ENCODE peak calls at places on chromosomes 12 and 14, in ten cellular contexts. D is IMR-90, W is esophagus squamous epithelium, H is A549, R is ovary, L is testis, B is adrenal gland, K is heart left ventricle, F is GM12892, N is transverse colon. X is an unnamed sample.
A peak's percentile ranks its signal among the peaks of the same experiment; 100 is the strongest.

GRCh38 chr14:24224618-24225071 is 7.5 kb downstream of the NEDD8 start:
- DNase-seq in D (peak; percentile 87), W (no peak), H (no peak), R (no peak), L (no peak), B (no peak), K (no peak), F (no peak), N (no peak), X (no peak)

GRCh38 chr12:54658306-54659264 is 10.4 kb upstream of the DCD start:
- DNase-seq in D (peak; percentile 6), W (no peak), H (peak; percentile 63), R (no peak), L (peak; percentile 82), B (no peak), K (no peak), F (peak; percentile 41), N (peak; percentile 15), X (peak; percentile 45)

GRCh38 chr12:104423809-104424208 is 32.9 kb upstream of the CHST11 start:
- DNase-seq in D (no peak), W (no peak), H (no peak), R (no peak), L (no peak), B (no peak), K (no peak), F (no peak), N (no peak), X (no peak)

GRCh38 chr12:31644536-31644935 is 15.0 kb upstream of the ETFBKMT start:
- DNase-seq in D (no peak), W (no peak), H (no peak), R (no peak), L (no peak), B (no peak), K (no peak), F (no peak), N (no peak), X (no peak)

GRCh38 chr12:120696599-120696998 is 9.7 kb downstream of the MLEC start:
- DNase-seq in D (no peak), W (no peak), H (no peak), R (no peak), L (no peak), B (no peak), K (no peak), F (no peak), N (no peak), X (no peak)

GRCh38 chr14:52877628-52878027 is 73.2 kb downstream of the FERMT2 start:
- DNase-seq in D (peak; percentile 72), W (no peak), H (no peak), R (no peak), L (no peak), B (no peak), K (no peak), F (no peak), N (no peak), X (no peak)

GRCh38 chr12:49422038-49422575 is 54.8 kb downstream of the SPATS2 start:
- DNase-seq in D (no peak), W (no peak), H (no peak), R (no peak), L (no peak), B (no peak), K (no peak), F (no peak), N (no peak), X (no peak)

GRCh38 chr14:67562025-67562775 is 29.1 kb downstream of the PLEKHH1 start:
- DNase-seq in D (no peak), W (no peak), H (no peak), R (no peak), L (no peak), B (no peak), K (no peak), F (no peak), N (no peak), X (no peak)

GRCh38 chr14:36442824-36443241 is 77.2 kb downstream of the NKX2-1 start:
- DNase-seq in D (no peak), W (no peak), H (no peak), R (no peak), L (no peak), B (no peak), K (no peak), F (no peak), N (no peak), X (no peak)

GRCh38 chr12:47969845-47970244 is 6.4 kb downstream of the TMEM106C start:
- DNase-seq in D (no peak), W (no peak), H (no peak), R (no peak), L (no peak), B (no peak), K (no peak), F (no peak), N (no peak), X (no peak)

GRCh38 chr12:68327896-68328295 is 4.3 kb downstream of the MDM1 start:
- DNase-seq in D (no peak), W (no peak), H (no peak), R (no peak), L (no peak), B (no peak), K (no peak), F (no peak), N (no peak), X (no peak)

GRCh38 chr12:12560587-12561304 is 1.9 kb downstream of the DUSP16 start:
- DNase-seq in D (peak; percentile 69), W (no peak), H (peak; percentile 71), R (peak; percentile 49), L (peak; percentile 58), B (peak; percentile 76), K (no peak), F (no peak), N (peak; percentile 68), X (peak; percentile 35)

GRCh38 chr14:76203086-76204001 is 51.6 kb downstream of the GPATCH2L start:
- DNase-seq in D (peak; percentile 100), W (no peak), H (peak; percentile 77), R (peak; percentile 48), L (no peak), B (peak; percentile 61), K (peak; percentile 25), F (no peak), N (no peak), X (peak; percentile 53)

GRCh38 chr12:109264095-109264942 is 44.8 kb downstream of the FOXN4 start:
- DNase-seq in D (peak; percentile 41), W (no peak), H (peak; percentile 86), R (peak; percentile 62), L (peak; percentile 74), B (peak; percentile 91), K (peak; percentile 77), F (peak; percentile 82), N (peak; percentile 82), X (peak; percentile 49)

GRCh38 chr12:5480218-5480952 is 48.5 kb downstream of the NTF3 start:
- DNase-seq in D (peak; percentile 59), W (no peak), H (no peak), R (no peak), L (no peak), B (no peak), K (no peak), F (no peak), N (no peak), X (no peak)
- TF ChIP-seq POLR2A in D (no peak), W (no peak), H (no peak), R (no peak), L (no peak), B (no peak), K (no peak), F (no peak), N (no peak), X (no peak)

DNA sequence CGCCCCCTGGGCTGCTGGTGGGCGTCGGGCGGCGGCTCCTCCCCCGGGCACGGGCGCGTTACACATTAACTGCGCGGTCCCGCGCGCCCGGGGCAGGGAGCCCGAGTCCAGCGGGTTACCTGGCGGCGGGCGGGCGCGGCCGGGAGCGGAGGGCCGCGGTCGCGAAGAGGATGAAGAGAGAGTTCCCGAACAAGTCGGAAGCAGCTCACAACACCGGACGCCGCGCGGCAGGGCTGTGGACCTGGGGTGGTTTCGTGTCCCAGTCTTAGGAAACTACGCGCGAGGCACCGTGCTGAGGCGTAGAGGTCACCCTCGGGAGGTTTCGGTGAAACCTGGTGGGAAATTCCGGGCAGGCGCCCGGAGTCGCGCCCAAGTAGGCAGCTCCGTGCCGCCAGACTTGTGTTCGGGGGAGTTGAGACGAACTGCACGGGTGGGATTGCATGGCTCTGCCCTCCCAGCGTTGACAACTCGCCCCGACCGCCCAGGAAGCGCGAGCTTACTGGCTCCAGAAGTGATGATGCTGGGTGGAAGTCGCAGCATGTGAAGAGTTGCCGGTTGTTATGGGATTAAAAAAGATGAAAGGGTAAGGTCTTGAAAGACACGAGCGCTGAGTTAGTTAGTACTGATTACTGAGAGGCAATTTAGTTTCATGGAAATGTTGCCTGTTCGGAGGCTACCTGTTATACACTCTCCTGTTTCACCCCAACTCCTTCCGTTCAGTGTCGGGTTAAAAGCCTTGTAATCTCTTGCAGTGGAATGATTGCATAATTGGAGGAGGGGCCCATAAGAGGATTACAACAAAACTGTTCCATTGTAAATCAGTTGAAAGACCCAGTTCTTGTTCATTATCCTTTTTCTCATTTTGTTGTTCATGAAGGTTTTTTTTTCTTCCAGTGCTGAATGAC is 879 bp downstream of the RAB3IP start:
- DNase-seq in D (peak; percentile 13), W (no peak), H (peak; percentile 28), R (peak; percentile 23), L (peak; percentile 61), B (peak; percentile 70), K (peak; percentile 54), F (peak; percentile 21), N (peak; percentile 72), X (peak; percentile 35)
- TF ChIP-seq POLR2A in D (no peak), W (no peak), H (no peak), R (no peak), L (no peak), B (no peak), K (no peak), F (no peak), N (peak; percentile 64), X (no peak)

DNA sequence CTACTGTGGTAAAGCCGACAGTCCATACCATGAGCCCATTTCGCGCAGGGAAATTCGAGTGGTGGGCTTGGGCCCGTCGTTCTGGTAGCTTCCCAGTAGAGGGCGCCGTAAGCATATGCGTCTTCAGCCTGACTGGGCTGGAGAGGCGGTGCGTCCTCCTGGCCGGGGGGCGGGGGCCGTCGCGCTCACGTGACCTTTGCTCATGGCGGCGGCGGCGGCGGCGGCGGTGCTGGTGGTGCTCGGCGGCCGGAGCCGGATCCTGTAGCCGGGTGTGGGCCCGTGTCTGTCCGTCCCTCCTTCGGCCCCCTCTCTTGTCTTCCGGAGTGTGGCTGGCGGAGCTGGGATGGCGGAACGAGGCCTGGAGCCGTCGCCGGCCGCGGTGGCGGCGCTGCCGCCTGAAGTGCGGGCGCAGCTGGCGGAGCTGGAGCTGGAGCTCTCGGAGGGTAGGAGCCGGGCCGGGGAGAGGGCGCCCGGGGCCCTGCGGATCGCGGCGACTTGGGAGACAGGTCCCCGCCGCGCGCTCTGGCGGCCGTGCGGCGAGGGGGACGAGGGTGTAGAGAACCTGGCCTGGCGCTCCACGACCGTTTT is at the start of gene DIP2B:
- DNase-seq in D (peak; percentile 84), W (peak; percentile 80), H (peak; percentile 73), R (peak; percentile 93), L (peak; percentile 97), B (peak; percentile 98), K (peak; percentile 97), F (peak; percentile 82), N (peak; percentile 96), X (peak; percentile 83)
- TF ChIP-seq POLR2A in D (peak; percentile 1), W (peak; percentile 68), H (peak; percentile 66), R (peak; percentile 16), L (no peak), B (peak; percentile 48), K (peak; percentile 56), F (peak; percentile 45), N (peak; percentile 72), X (peak; percentile 75)

DNA sequence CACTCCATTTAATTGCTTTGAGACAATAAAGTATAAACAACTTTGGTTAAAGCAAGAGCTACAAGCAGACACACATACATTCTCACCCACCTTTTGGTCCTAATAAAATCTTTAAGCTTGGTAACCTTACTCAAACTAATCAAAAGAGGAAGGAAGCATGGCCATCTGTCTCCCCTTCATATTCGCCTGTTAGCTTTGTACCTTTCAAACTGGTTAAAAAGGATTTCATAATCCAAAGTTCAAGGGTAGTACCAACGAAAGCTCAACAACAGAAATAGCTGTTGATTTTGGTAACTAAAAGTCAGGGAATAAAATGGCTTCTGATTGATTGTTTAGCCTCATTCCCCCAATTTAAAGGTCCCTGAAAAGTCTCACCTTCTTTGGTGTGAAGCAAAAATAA is 456.9 kb downstream of the BCAT1 start:
- DNase-seq in D (no peak), W (no peak), H (no peak), R (no peak), L (no peak), B (no peak), K (no peak), F (no peak), N (no peak), X (no peak)
- TF ChIP-seq POLR2A in D (no peak), W (no peak), H (no peak), R (no peak), L (no peak), B (no peak), K (no peak), F (no peak), N (no peak), X (no peak)